ENCODE peak calls at places on chromosomes 7 and 10, in six cellular contexts. V is neuronal stem cell, B is IMR-90, S is mesenchymal stem cell, T is H1, F is trophoblast cell. Q is an unnamed sample.

GRCh38 chr10:91613411-91614253 is 19.2 kb downstream of the PPP1R3C start:
- DNase-seq in S (peak), T (no peak), B (peak), V (no peak), F (peak), Q (no peak)

GRCh38 chr10:121481222-121481621 is 117.0 kb downstream of the FGFR2 start:
- DNase-seq in T (no peak), V (no peak), B (no peak), S (no peak), F (no peak), Q (no peak)

GRCh38 chr7:113113912-113114311 is 4.4 kb downstream of the SMIM30 start:
- DNase-seq in S (no peak), T (no peak), B (no peak), V (peak), F (peak), Q (peak)

GRCh38 chr7:43869898-43870240 is 552 bp upstream of the MRPS24 start:
- DNase-seq in F (peak), V (no peak), S (peak), T (no peak), B (peak), Q (no peak)

GRCh38 chr7:154427527-154427926 is 375.3 kb downstream of the DPP6 start:
- DNase-seq in B (no peak), T (no peak), F (no peak), S (no peak), V (no peak), Q (no peak)

GRCh38 chr7:30598121-30598876 is 3.6 kb downstream of the GARS1 start:
- DNase-seq in S (no peak), T (no peak), F (no peak), B (peak), V (no peak), Q (no peak)

GRCh38 chr7:30779574-30779973 is 8.4 kb downstream of the MINDY4 start:
- DNase-seq in F (no peak), S (no peak), V (no peak), B (no peak), T (no peak), Q (no peak)

GRCh38 chr10:131694963-131695813 is 205.6 kb upstream of the PPP2R2D start:
- DNase-seq in F (no peak), V (no peak), T (no peak), B (no peak), S (no peak), Q (peak)

GRCh38 chr7:98396768-98397167 is 4.1 kb downstream of the BAIAP2L1 start:
- DNase-seq in F (no peak), B (no peak), T (no peak), S (no peak), V (no peak), Q (no peak)

GRCh38 chr10:32323051-32323450 is 23.9 kb downstream of the EPC1 start:
- DNase-seq in B (no peak), S (no peak), T (no peak), V (no peak), F (no peak), Q (no peak)

GRCh38 chr7:30906014-30906413 is 5.6 kb upstream of the AQP1 start:
- DNase-seq in T (no peak), V (no peak), F (no peak), B (no peak), S (no peak), Q (no peak)

GRCh38 chr7:27551803-27552202 is 110.9 kb downstream of the HIBADH start:
- DNase-seq in B (no peak), T (no peak), V (no peak), S (no peak), F (no peak), Q (no peak)

GRCh38 chr10:74151057-74151878 is at the start of gene ADK:
- DNase-seq in F (peak), S (peak), T (peak), V (peak), B (peak), Q (peak)

GRCh38 chr10:58299580-58299979 is 30.6 kb downstream of the CISD1 start:
- DNase-seq in T (peak), V (peak), B (peak), F (peak), S (peak), Q (peak)

GRCh38 chr7:99219185-99219767 is 11.4 kb upstream of the KPNA7 start:
- DNase-seq in S (no peak), T (no peak), F (no peak), B (no peak), V (no peak), Q (no peak)

GRCh38 chr10:69348824-69349541 is 67.7 kb downstream of the TACR2 start:
- DNase-seq in S (no peak), F (peak), T (no peak), B (peak), V (no peak), Q (no peak)

GRCh38 chr10:26627320-26627719 is 70.2 kb upstream of the PDSS1 start:
- DNase-seq in S (no peak), T (no peak), V (no peak), B (no peak), F (no peak), Q (peak)

GRCh38 chr7:87151701-87152111 is 547 bp upstream of the DMTF1 start:
- DNase-seq in F (no peak), S (no peak), V (no peak), B (no peak), T (no peak), Q (no peak)
- H3K18ac ChIP-seq in F (peak), S (peak), V (peak), B (peak), T (peak), Q (peak)

DNA sequence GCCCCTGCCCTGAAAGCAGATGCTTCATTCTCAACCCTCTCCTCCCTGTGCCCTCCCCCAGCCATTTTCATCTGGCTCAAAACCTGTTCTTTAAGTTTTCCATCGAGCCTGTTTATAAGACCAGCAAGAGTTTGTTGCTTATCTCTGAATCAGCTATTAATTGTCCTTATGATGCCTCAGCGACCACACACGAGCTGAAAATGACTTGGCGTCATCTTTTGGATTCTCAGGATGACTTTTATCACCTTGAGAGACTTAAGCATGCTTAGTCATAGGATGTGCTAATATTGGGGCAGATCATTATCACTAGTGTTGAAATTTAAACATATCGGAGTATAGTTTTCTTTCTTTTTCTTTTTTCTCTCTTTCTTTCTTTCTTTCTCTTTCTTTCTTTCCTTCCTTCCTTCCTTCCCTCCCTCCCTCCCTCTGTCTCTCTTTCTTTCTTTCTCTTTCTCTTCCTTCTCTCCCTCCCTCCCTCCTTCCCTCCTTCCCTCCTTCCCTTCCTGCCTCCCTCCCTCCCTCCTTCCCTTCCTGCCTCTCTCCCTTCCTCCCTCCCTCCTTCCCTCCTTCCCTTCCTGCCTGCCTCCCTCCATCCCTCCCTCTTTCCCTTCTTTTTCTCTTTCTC is 184.5 kb downstream of the PHTF2 start:
- DNase-seq in V (no peak), T (no peak), F (peak), B (no peak), S (peak), Q (no peak)
- H3K14ac ChIP-seq in V (no peak), T (no peak), F (no peak), B (no peak), S (no peak), Q (no peak)

GRCh38 chr7:130544356-130544755 is 52.5 kb downstream of the MEST start:
- DNase-seq in B (no peak), S (no peak), V (no peak), F (no peak), T (no peak), Q (no peak)
- H4K91ac ChIP-seq in B (no peak), S (no peak), V (no peak), F (no peak), T (no peak), Q (no peak)

DNA sequence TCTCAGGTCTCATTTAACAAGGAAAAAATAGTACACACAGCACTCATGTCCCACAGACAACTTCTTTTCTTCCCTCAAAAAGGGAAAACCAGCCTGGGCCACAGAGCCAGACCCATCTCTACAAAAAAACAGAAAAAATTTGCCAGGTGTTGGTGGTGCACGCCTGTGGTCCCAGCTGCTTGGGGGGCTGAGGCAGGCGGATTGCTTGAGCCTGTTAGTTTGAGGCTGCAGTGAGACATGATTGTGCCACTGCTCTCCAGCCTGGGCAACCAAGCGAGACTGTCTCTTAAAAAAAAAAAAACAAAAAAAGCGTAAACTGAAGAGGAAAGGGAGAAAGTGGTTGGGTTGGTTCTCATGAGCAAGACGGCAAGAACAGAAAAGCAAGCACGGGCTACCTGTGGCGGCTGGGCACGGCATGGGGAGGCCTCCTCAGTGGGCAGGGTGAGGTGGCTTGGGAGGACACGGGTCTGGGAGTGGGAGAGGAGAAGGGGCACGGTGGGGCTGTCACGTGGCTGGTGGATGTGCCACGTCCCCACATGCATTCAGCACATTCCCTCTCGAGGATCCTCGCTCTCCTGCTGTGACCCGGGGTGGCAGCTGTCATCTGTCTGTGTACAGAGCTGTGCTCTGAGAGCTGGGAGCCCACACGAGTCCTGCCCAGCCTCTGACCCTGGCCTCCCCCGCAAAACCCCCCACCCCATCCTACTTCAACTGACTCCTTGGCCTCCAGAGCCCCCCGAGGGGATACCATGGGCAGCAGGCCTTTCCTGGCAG is 219.7 kb downstream of the MLLT10 start:
- DNase-seq in S (no peak), V (no peak), F (no peak), T (no peak), B (no peak), Q (no peak)
- H3K18ac ChIP-seq in S (peak), V (no peak), F (no peak), T (peak), B (no peak), Q (no peak)

Q was measured in H9.